ENCODE peak calls at places on chromosomes 11 and 22, in five cellular contexts. V is NCI-H2081; K is substantia nigra; R is naive thymus-derived CD8-positive, alpha-beta T cell; U is NCI-H460. E is an unnamed sample.

GRCh38 chr22:21942407-21942895 is 10.2 kb downstream of the PPM1F start:
- DNase-seq in V (no peak), K (peak), R (no peak), U (peak), E (no peak)

GRCh38 chr11:69905202-69905535 is 86.0 kb upstream of the FGF3 start:
- DNase-seq in V (no peak), K (no peak), R (no peak), U (no peak), E (no peak)

GRCh38 chr11:17013548-17014320 is 480 bp downstream of the PLEKHA7 start:
- DNase-seq in V (no peak), K (no peak), R (peak), U (no peak), E (no peak)

GRCh38 chr11:15905815-15906214 is 450.5 kb downstream of the SOX6 start:
- DNase-seq in V (no peak), K (peak), R (no peak), U (no peak), E (no peak)

GRCh38 chr22:35719212-35719869 is 1.7 kb downstream of the APOL5 start:
- DNase-seq in V (no peak), K (no peak), R (no peak), U (no peak), E (no peak)

GRCh38 chr11:83691387-83692088 is 405.4 kb upstream of the CCDC90B start:
- DNase-seq in V (no peak), K (no peak), R (no peak), U (peak), E (no peak)

GRCh38 chr11:64146036-64146943 is 19.6 kb downstream of the MACROD1 start:
- DNase-seq in V (no peak), K (no peak), R (peak), U (peak), E (no peak)

GRCh38 chr11:120839846-120840402 is 184.0 kb upstream of the TBCEL start:
- DNase-seq in V (no peak), K (no peak), R (no peak), U (no peak), E (no peak)

GRCh38 chr11:66317766-66318575 is 1.1 kb upstream of the CD248 start:
- DNase-seq in V (no peak), K (no peak), R (peak), U (no peak), E (no peak)

GRCh38 chr11:10488121-10488580 is 33.1 kb downstream of the AMPD3 start:
- DNase-seq in V (no peak), K (no peak), R (no peak), U (no peak), E (no peak)

GRCh38 chr11:118229274-118229847 is 4.5 kb upstream of the JAML start:
- DNase-seq in V (no peak), K (no peak), R (no peak), U (no peak), E (no peak)

GRCh38 chr11:80719292-80719646 is 1278.4 kb upstream of the TENM4 start:
- DNase-seq in V (no peak), K (no peak), R (no peak), U (no peak), E (no peak)

GRCh38 chr22:44426981-44427380 is 71.1 kb downstream of the RTL6 start:
- DNase-seq in V (no peak), K (no peak), R (no peak), U (no peak), E (no peak)

GRCh38 chr11:69534166-69534530 is 52.7 kb downstream of the LINC01488 start:
- DNase-seq in V (no peak), K (no peak), R (no peak), U (no peak), E (no peak)

GRCh38 chr11:133956650-133957633 is at the start of gene IGSF9B:
- DNase-seq in V (peak), K (peak), R (peak), U (peak), E (peak)